ENCODE peak calls at places on chromosomes 5 and 9, in five cellular contexts. L is mammary epithelial cell, J is HepG2, N is kidney tubule cell, D is NCI-H1436. Q is an unnamed sample.

GRCh38 chr5:71586052-71586940 is 844 bp upstream of the MCCC2 start:
- DNase-seq in L (peak), J (peak), N (no peak), D (no peak), Q (no peak)

GRCh38 chr9:13665418-13666066 is 386.1 kb upstream of the MPDZ start:
- DNase-seq in L (peak), J (peak), N (peak), D (no peak), Q (no peak)

GRCh38 chr9:36603006-36603405 is 30.3 kb downstream of the MELK start:
- DNase-seq in L (no peak), J (no peak), N (peak), D (no peak), Q (no peak)

GRCh38 chr9:81411961-81412360 is 277.4 kb downstream of the TLE1 start:
- DNase-seq in L (peak), J (no peak), N (peak), D (no peak), Q (no peak)

GRCh38 chr5:78984611-78985406 is at the start of gene ARSB:
- DNase-seq in L (peak), J (peak), N (peak), D (peak), Q (peak)

GRCh38 chr9:125617087-125617486 is 89.9 kb downstream of the MAPKAP1 start:
- DNase-seq in L (no peak), J (no peak), N (no peak), D (no peak), Q (no peak)

GRCh38 chr5:80837679-80838078 is 122.5 kb upstream of the RASGRF2 start:
- DNase-seq in L (no peak), J (no peak), N (no peak), D (no peak), Q (no peak)

GRCh38 chr9:9016597-9016996 is 1217.0 kb upstream of the DMAC1 start:
- DNase-seq in L (no peak), J (peak), N (peak), D (no peak), Q (no peak)

GRCh38 chr9:8622871-8623270 is 823.3 kb upstream of the DMAC1 start:
- DNase-seq in L (no peak), J (no peak), N (peak), D (no peak), Q (no peak)

GRCh38 chr9:134489621-134490380 is 151.8 kb upstream of the COL5A1 start:
- DNase-seq in L (no peak), J (no peak), N (no peak), D (no peak), Q (no peak)

GRCh38 chr9:121860744-121861143 is 209.3 kb downstream of the DAB2IP start:
- DNase-seq in L (peak), J (no peak), N (peak), D (no peak), Q (peak)

GRCh38 chr9:108680946-108681345 is 174.8 kb downstream of the ACTL7B start:
- DNase-seq in L (no peak), J (no peak), N (no peak), D (no peak), Q (no peak)

GRCh38 chr5:154690488-154690887 is 64.7 kb upstream of the LARP1 start:
- DNase-seq in L (no peak), J (no peak), N (no peak), D (no peak), Q (no peak)